ENCODE peak calls at places on chromosomes 6 and 20, in nine cellular contexts. T is AG09309, G is IMR-90, J is GM13977, X is heart right ventricle, E is lower lobe of right lung, B is neural crest cell, W is heart left ventricle, V is astrocyte of the spinal cord. Q is an unnamed sample.
A peak's percentile ranks its signal among the peaks of the same experiment; 100 is the strongest.

GRCh38 chr6:88492824-88493223 is 326.7 kb upstream of the CNR1 start:
- DNase-seq in X (no peak), J (no peak), T (peak; percentile 3), W (no peak), V (peak; percentile 61), G (peak; percentile 28), B (no peak), E (no peak), Q (peak; percentile 36)

GRCh38 chr6:30722280-30723112 is 2.3 kb downstream of the TUBB start:
- DNase-seq in B (peak; percentile 85), X (peak; percentile 85), E (peak; percentile 86), V (peak; percentile 72), J (peak; percentile 63), W (peak; percentile 81), G (peak; percentile 69), T (no peak), Q (peak; percentile 75)

GRCh38 chr6:131846023-131846663 is 38.3 kb downstream of the ENPP1 start:
- DNase-seq in T (no peak), W (no peak), X (no peak), E (no peak), B (no peak), G (no peak), J (no peak), V (no peak), Q (no peak)

GRCh38 chr6:152428126-152428525 is 209.0 kb downstream of the SYNE1 start:
- DNase-seq in T (no peak), E (no peak), B (no peak), G (peak; percentile 1), X (no peak), W (no peak), V (no peak), J (no peak), Q (peak; percentile 6)

GRCh38 chr20:51985013-51985415 is 182.7 kb upstream of the SALL4 start:
- DNase-seq in G (peak; percentile 96), V (peak; percentile 94), B (no peak), X (no peak), W (no peak), T (peak; percentile 98), J (no peak), E (no peak), Q (peak; percentile 85)

GRCh38 chr20:59013959-59014608 is 5.1 kb upstream of the TUBB1 start:
- DNase-seq in V (peak; percentile 75), W (no peak), G (peak; percentile 81), X (no peak), J (no peak), B (no peak), T (no peak), E (no peak), Q (no peak)

GRCh38 chr6:143746202-143747119 is 68.7 kb downstream of the PHACTR2 start:
- DNase-seq in T (no peak), X (no peak), G (no peak), W (no peak), B (no peak), V (no peak), J (no peak), E (no peak), Q (no peak)

GRCh38 chr6:161143663-161144430 is 130.0 kb downstream of the AGPAT4 start:
- DNase-seq in B (no peak), G (no peak), X (no peak), V (no peak), T (no peak), E (no peak), J (no peak), W (no peak), Q (no peak)

GRCh38 chr6:144346719-144347446 is 61.7 kb downstream of the UTRN start:
- DNase-seq in T (no peak), E (no peak), G (peak; percentile 84), J (no peak), X (no peak), V (peak; percentile 72), W (no peak), B (no peak), Q (peak; percentile 82)

GRCh38 chr6:149242883-149243282 is 74.6 kb upstream of the TAB2 start:
- DNase-seq in W (no peak), V (peak; percentile 49), T (no peak), B (no peak), J (no peak), G (peak; percentile 53), X (no peak), E (no peak), Q (peak; percentile 46)

GRCh38 chr20:47785321-47785899 is at the start of gene SULF2:
- DNase-seq in B (no peak), X (peak; percentile 65), J (peak; percentile 63), E (no peak), T (no peak), G (no peak), W (peak; percentile 69), V (no peak), Q (no peak)

GRCh38 chr20:45924391-45925261 is 9.9 kb upstream of the PCIF1 start:
- DNase-seq in J (no peak), X (no peak), V (peak; percentile 64), T (no peak), W (peak; percentile 46), G (peak; percentile 61), B (no peak), E (no peak), Q (peak; percentile 42)

GRCh38 chr20:19252670-19253120 is 40.3 kb downstream of the SLC24A3 start:
- DNase-seq in B (no peak), W (no peak), V (no peak), E (peak; percentile 68), T (peak; percentile 67), G (no peak), X (no peak), J (no peak), Q (no peak)

GRCh38 chr6:37083243-37084138 is 78.0 kb downstream of the FGD2 start:
- DNase-seq in B (no peak), E (peak; percentile 91), X (peak; percentile 74), W (peak; percentile 70), T (peak; percentile 60), V (no peak), J (no peak), G (peak; percentile 69), Q (peak; percentile 18)

GRCh38 chr20:63701329-63702035 is 5.0 kb downstream of the TNFRSF6B start:
- DNase-seq in X (no peak), W (no peak), G (no peak), V (no peak), T (no peak), E (no peak), J (peak; percentile 18), B (no peak), Q (no peak)

GRCh38 chr6:51025082-51025777 is 206.6 kb downstream of the TFAP2B start:
- DNase-seq in B (no peak), E (no peak), T (peak; percentile 27), J (no peak), X (no peak), G (peak; percentile 7), V (peak; percentile 72), W (no peak), Q (peak; percentile 49)

DNA sequence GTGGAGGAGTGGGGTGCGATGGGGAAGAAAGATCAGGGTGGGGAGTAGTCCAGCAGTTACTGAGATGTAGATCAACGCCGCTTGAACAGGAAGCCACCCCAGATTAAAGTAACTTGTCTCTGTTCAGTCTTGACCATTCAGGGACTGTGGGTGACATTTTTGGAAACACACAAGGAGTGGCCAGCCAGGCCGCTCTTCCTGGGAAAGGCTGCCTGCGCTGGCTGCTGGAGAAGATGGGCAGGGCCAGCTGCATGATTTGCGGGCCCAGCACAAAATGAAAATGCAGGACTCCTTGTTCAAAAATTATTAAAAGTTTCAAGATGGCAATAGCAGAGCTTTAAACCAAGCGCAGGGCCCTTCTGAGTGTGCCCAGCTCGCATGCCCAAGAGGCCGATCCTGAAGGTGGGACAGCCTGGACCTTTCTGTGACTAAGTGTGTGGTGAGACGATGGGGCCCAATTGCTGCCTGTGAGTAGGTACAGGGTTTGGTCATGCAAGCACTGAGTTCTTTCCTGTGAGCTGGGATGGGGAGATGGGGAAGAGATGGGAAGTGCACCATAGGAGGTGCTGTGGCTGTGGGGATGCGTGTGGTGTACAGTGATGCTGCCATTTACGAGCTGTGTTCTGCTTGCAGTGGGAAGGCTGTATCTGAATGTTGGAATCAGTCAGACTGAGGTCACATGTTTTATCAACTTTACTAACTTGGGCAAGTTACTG is 51.3 kb downstream of the DAAM2 start:
- DNase-seq in W (no peak), E (no peak), G (peak; percentile 6), J (no peak), X (no peak), T (no peak), V (no peak), B (no peak), Q (peak; percentile 46)
- TF ChIP-seq CTCF in W (no peak), E (no peak), G (no peak), J (no peak), X (peak; percentile 20), T (peak; percentile 26), V (no peak), B (no peak), Q (peak; percentile 57)

GRCh38 chr20:30376767-30377658 is 880.5 kb upstream of the DEFB115 start:
- DNase-seq in X (peak; percentile 87), T (peak; percentile 13), E (peak; percentile 90), J (no peak), V (peak; percentile 71), G (peak; percentile 79), W (peak; percentile 83), B (no peak), Q (peak; percentile 53)
- TF ChIP-seq CTCF in X (peak; percentile 90), T (peak; percentile 51), E (peak; percentile 76), J (no peak), V (peak; percentile 45), G (peak; percentile 61), W (peak; percentile 75), B (no peak), Q (peak; percentile 68)

DNA sequence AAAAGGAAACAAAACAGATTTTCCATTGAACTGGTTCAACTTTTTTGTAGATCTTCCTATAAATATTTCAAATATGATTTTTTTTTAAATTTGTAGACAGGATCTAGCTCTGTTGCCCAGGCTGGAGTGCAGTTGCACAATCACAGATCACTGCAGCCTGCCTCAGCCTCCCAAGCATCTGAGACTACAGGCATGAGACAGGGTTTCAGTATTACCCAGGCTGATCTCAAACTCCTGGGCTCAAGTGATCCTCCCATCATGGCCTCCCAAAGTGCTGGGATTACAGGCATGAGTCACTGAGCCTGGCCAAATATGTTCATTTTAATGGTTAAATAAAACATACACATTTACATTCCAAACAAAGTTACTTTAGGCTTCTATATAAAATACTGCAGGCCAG is 33.6 kb downstream of the SAMHD1 start:
- DNase-seq in W (no peak), J (no peak), B (no peak), E (no peak), V (no peak), T (no peak), X (no peak), G (peak; percentile 49), Q (no peak)
- TF ChIP-seq CTCF in W (no peak), J (no peak), B (no peak), E (no peak), V (no peak), T (no peak), X (no peak), G (no peak), Q (no peak)

DNA sequence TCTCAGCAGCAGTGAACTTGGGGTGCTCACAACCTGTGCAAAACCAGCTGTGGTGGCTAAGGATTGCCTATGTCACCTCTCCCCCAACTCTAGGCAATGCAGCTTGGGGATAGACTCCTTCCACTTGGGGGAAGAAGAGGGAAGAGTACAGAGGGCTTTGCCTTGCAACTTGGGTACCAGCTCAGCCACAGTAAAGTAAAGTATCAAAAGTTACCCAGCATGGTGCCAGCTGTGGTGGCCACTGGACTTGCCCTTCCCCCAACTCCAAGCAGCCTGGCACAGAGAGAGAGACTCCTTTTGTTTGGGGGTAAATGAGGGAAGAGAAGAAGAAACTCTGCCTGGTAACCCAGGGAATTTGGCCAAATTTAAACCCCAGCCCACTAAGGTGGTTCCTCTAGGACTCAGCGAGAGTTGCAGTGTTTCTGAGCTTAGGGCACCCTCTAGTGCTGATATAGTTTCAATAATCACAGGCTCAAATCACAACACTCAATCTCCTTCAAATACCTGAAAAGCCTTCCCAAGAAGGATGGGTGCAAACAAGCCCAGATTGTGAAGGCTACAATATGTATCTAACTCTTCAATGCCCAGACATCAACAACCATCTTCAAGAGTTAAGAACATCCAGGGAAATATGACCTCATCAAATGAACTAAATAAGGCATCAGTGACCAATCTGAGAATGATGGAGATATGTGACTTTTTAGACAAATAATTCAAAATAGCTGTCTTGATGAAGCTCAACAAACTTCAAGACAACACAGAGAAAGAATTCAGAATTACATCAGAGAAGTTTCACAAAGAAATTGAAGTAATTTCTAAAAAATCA is 7.6 kb upstream of the DEFB129 start:
- DNase-seq in V (no peak), X (no peak), G (peak; percentile 7), E (no peak), T (no peak), B (no peak), J (peak; percentile 17), W (no peak), Q (peak; percentile 12)
- TF ChIP-seq CTCF in V (peak; percentile 15), X (peak; percentile 54), G (peak; percentile 43), E (no peak), T (peak; percentile 38), B (peak; percentile 67), J (peak; percentile 49), W (peak; percentile 26), Q (peak; percentile 43)